ENCODE peak calls at places on chromosome 18, in eight cellular contexts. A is CD8-positive, alpha-beta memory T cell; T is AG04450; F is HuH-7.5; L is A673; W is SK-N-SH; E is Daoy; N is fibroblast of mammary gland. H is an unnamed sample.

GRCh38 chr18:59446012-59446411 is 86.9 kb upstream of the LMAN1 start:
- DNase-seq in W (no peak), A (no peak), E (no peak), F (no peak), N (peak), L (peak), T (no peak), H (no peak)

GRCh38 chr18:41071826-41072225 is 883.2 kb upstream of the PIK3C3 start:
- DNase-seq in L (no peak), E (no peak), T (no peak), F (no peak), N (no peak), A (no peak), W (no peak), H (no peak)

GRCh38 chr18:56245856-56246575 is 392.4 kb downstream of the TXNL1 start:
- DNase-seq in W (peak), A (no peak), N (peak), E (no peak), L (peak), F (no peak), T (peak), H (no peak)

GRCh38 chr18:35117951-35118411 is 76.8 kb downstream of the MAPRE2 start:
- DNase-seq in E (no peak), L (no peak), F (no peak), A (no peak), N (peak), T (peak), W (no peak), H (no peak)

GRCh38 chr18:58682429-58683069 is 11.3 kb downstream of the MALT1 start:
- DNase-seq in W (no peak), N (peak), T (peak), L (peak), E (peak), F (peak), A (no peak), H (no peak)

GRCh38 chr18:824179-824578 is 12.1 kb upstream of the YES1 start:
- DNase-seq in A (no peak), T (no peak), E (no peak), F (no peak), N (no peak), L (peak), W (no peak), H (no peak)

GRCh38 chr18:468841-469796 is 31.4 kb downstream of the COLEC12 start:
- DNase-seq in N (no peak), L (peak), E (no peak), F (no peak), W (peak), A (no peak), T (no peak), H (peak)

GRCh38 chr18:13628211-13628610 is 98.1 kb downstream of the FAM210A start:
- DNase-seq in N (no peak), L (no peak), F (no peak), T (no peak), E (no peak), W (no peak), A (no peak), H (no peak)

GRCh38 chr18:48825101-48825745 is 125.5 kb downstream of the SMAD7 start:
- DNase-seq in W (no peak), E (peak), A (no peak), L (no peak), F (no peak), N (peak), T (no peak), H (peak)